ENCODE peak calls at places on chromosomes 11 and 22, in six cellular contexts. R is stimulated activated naive CD8-positive, alpha-beta T cell treated with anti-CD3 and anti-CD28 coated beads, Interleukin-15, Interleukin-2, amounts not matched to agents 100 U/mL and 50 U/mL, for 24 hours; T is activated naive CD8-positive, alpha-beta T cell treated with anti-CD3 and anti-CD28 coated beads for 36 hours; J is stimulated activated CD4-positive, alpha-beta T cell treated with anti-CD3 and anti-CD28 coated beads, Interleukin-15, amount 100 ng/mL, for 1 hour; B is iris pigment epithelial cell; U is GM23338. Y is an unnamed sample.
A peak's percentile ranks its signal among the peaks of the same experiment; 100 is the strongest.

GRCh38 chr22:46910624-46911023 is 148.2 kb downstream of the TBC1D22A start:
- DNase-seq in R (no peak), J (no peak), T (no peak), B (no peak), U (no peak), Y (no peak)

GRCh38 chr11:13140873-13141655 is 131.9 kb downstream of the RASSF10 start:
- DNase-seq in T (no peak), U (no peak), R (no peak), B (no peak), J (no peak), Y (no peak)

GRCh38 chr11:34749666-34750659 is 129.1 kb downstream of the EHF start:
- DNase-seq in B (peak; percentile 98), J (no peak), R (no peak), U (no peak), T (no peak), Y (no peak)

GRCh38 chr11:72235351-72236057 is 8.5 kb downstream of the PHOX2A start:
- DNase-seq in J (no peak), U (no peak), R (no peak), T (no peak), B (no peak), Y (no peak)

GRCh38 chr11:125638315-125638714 is 13.4 kb downstream of the CHEK1 start:
- DNase-seq in B (no peak), T (no peak), U (no peak), R (no peak), J (no peak), Y (no peak)

GRCh38 chr11:120025606-120026335 is 112.1 kb downstream of the TRIM29 start:
- DNase-seq in R (no peak), U (no peak), J (no peak), B (no peak), T (no peak), Y (no peak)

GRCh38 chr22:22574361-22574760 is 15.3 kb upstream of the PRAME start:
- DNase-seq in U (no peak), R (no peak), B (no peak), J (no peak), T (no peak), Y (no peak)

GRCh38 chr11:116610190-116610589 is 162.6 kb downstream of the BUD13 start:
- DNase-seq in U (no peak), J (no peak), R (no peak), B (no peak), T (no peak), Y (no peak)

GRCh38 chr11:74950374-74950969 is 1.4 kb downstream of the SPCS2 start:
- DNase-seq in U (no peak), T (no peak), J (no peak), R (no peak), B (no peak), Y (no peak)

GRCh38 chr22:39176067-39176621 is 23.7 kb upstream of the CBX7 start:
- DNase-seq in B (peak; percentile 54), U (peak; percentile 92), R (no peak), J (no peak), T (no peak), Y (no peak)

GRCh38 chr11:94767701-94768601 is at the start of gene AMOTL1:
- DNase-seq in U (peak; percentile 92), T (peak; percentile 54), R (peak; percentile 52), B (peak; percentile 86), J (no peak), Y (peak; percentile 71)

GRCh38 chr11:83951521-83951920 is 665.4 kb upstream of the CCDC90B start:
- DNase-seq in J (no peak), T (no peak), B (no peak), U (no peak), R (no peak), Y (no peak)

GRCh38 chr11:36240746-36241295 is 48.4 kb downstream of the COMMD9 start:
- DNase-seq in B (no peak), J (no peak), R (no peak), U (no peak), T (no peak), Y (no peak)

GRCh38 chr11:8566613-8567210 is 27.3 kb downstream of the STK33 start:
- DNase-seq in U (peak; percentile 72), J (no peak), B (peak; percentile 46), R (no peak), T (no peak), Y (no peak)

GRCh38 chr22:28344893-28345292 is 334.7 kb downstream of the TTC28 start:
- DNase-seq in J (no peak), R (no peak), U (no peak), B (peak; percentile 17), T (no peak), Y (no peak)

GRCh38 chr22:30430933-30431332 is 5.4 kb downstream of the MTFP1 start:
- DNase-seq in R (no peak), T (no peak), U (peak; percentile 41), J (no peak), B (no peak), Y (no peak)

GRCh38 chr22:35140879-35141745 is 75.2 kb downstream of the ISX start:
- DNase-seq in J (no peak), B (no peak), R (no peak), U (peak; percentile 90), T (no peak), Y (no peak)

GRCh38 chr11:66172146-66172545 is 96.3 kb upstream of the RAB1B start:
- DNase-seq in U (no peak), R (peak; percentile 45), T (peak; percentile 16), B (peak; percentile 81), J (no peak), Y (peak; percentile 16)

GRCh38 chr11:69489031-69489745 is 7.7 kb downstream of the LINC01488 start:
- DNase-seq in R (no peak), J (no peak), U (no peak), T (no peak), B (no peak), Y (no peak)

GRCh38 chr11:61109671-61110070 is 7.4 kb downstream of the CD5 start:
- DNase-seq in R (no peak), T (no peak), B (no peak), J (no peak), U (no peak), Y (no peak)

GRCh38 chr11:94926271-94926625 is 47.1 kb downstream of the CWC15 start:
- DNase-seq in T (no peak), B (no peak), J (no peak), U (no peak), R (no peak), Y (no peak)

GRCh38 chr11:82775736-82776346 is 42.2 kb upstream of the FAM181B start:
- DNase-seq in B (peak; percentile 54), T (peak; percentile 19), U (peak; percentile 81), R (peak; percentile 24), J (no peak), Y (peak; percentile 57)

GRCh38 chr11:45436966-45437365 is 150.8 kb upstream of the SYT13 start:
- DNase-seq in R (no peak), B (no peak), T (no peak), J (no peak), U (no peak), Y (no peak)

GRCh38 chr11:43197357-43197756 is 114.4 kb upstream of the API5 start:
- DNase-seq in U (no peak), T (no peak), B (no peak), J (no peak), R (no peak), Y (no peak)

GRCh38 chr11:65311197-65311631 is 3.5 kb upstream of the CDC42EP2 start:
- DNase-seq in B (no peak), J (no peak), U (no peak), R (no peak), T (no peak), Y (no peak)

GRCh38 chr11:65777821-65778361 is 2.9 kb downstream of the AP5B1 start:
- DNase-seq in U (no peak), T (no peak), J (no peak), B (no peak), R (no peak), Y (peak; percentile 20)

GRCh38 chr11:65107078-65107477 is 4.6 kb upstream of the TM7SF2 start:
- DNase-seq in B (no peak), R (no peak), U (no peak), J (no peak), T (no peak), Y (no peak)

GRCh38 chr11:97722065-97722464 is 1298.7 kb upstream of the CNTN5 start:
- DNase-seq in B (peak; percentile 96), J (no peak), R (no peak), U (no peak), T (no peak), Y (no peak)

GRCh38 chr11:67301313-67301921 is 1.9 kb upstream of the SSH3 start:
- DNase-seq in B (no peak), U (no peak), T (no peak), J (no peak), R (no peak), Y (no peak)

GRCh38 chr11:2916114-2916891 is 12.9 kb downstream of the PHLDA2 start:
- DNase-seq in U (no peak), R (no peak), B (no peak), J (no peak), T (no peak), Y (no peak)